ENCODE peak calls at places on chromosomes 6 and 20, in four cellular contexts. One of them, this sample, is unnamed.

GRCh38 chr6:81401970-81402690 is 350.4 kb downstream of the TENT5A start:
- DNase-seq in germinal center: no peak
- DNase-seq in endothelial cell: no peak
- DNase-seq in T-helper 17 cell: no peak
- DNase-seq in this sample: no peak

GRCh38 chr6:156720739-156721714 is 56.2 kb upstream of the ARID1B start:
- DNase-seq in germinal center: no peak
- DNase-seq in endothelial cell: peak
- DNase-seq in T-helper 17 cell: no peak
- DNase-seq in this sample: no peak

GRCh38 chr20:22568872-22569344 is 15.5 kb downstream of the FOXA2 start:
- DNase-seq in germinal center: no peak
- DNase-seq in endothelial cell: peak
- DNase-seq in T-helper 17 cell: no peak
- DNase-seq in this sample: no peak

GRCh38 chr6:150599199-150600002 is at the start of gene PLEKHG1:
- DNase-seq in germinal center: peak
- DNase-seq in endothelial cell: peak
- DNase-seq in T-helper 17 cell: peak
- DNase-seq in this sample: peak

GRCh38 chr20:12012241-12013222 is 94.8 kb downstream of the BTBD3 start:
- DNase-seq in germinal center: peak
- DNase-seq in endothelial cell: peak
- DNase-seq in T-helper 17 cell: no peak
- DNase-seq in this sample: no peak

GRCh38 chr20:33612001-33612400 is 50.1 kb upstream of the C20orf144 start:
- DNase-seq in germinal center: no peak
- DNase-seq in endothelial cell: no peak
- DNase-seq in T-helper 17 cell: no peak
- DNase-seq in this sample: no peak

GRCh38 chr20:53087034-53087777 is 115.0 kb downstream of the TSHZ2 start:
- DNase-seq in germinal center: no peak
- DNase-seq in endothelial cell: no peak
- DNase-seq in T-helper 17 cell: no peak
- DNase-seq in this sample: no peak

GRCh38 chr6:166496460-166496859 is 90.0 kb downstream of the RAMACL start:
- DNase-seq in germinal center: no peak
- DNase-seq in endothelial cell: no peak
- DNase-seq in T-helper 17 cell: no peak
- DNase-seq in this sample: no peak

GRCh38 chr20:48285656-48286055 is 500.4 kb upstream of the SULF2 start:
- DNase-seq in germinal center: no peak
- DNase-seq in endothelial cell: no peak
- DNase-seq in T-helper 17 cell: no peak
- DNase-seq in this sample: no peak

GRCh38 chr6:4593891-4594445 is 182.2 kb upstream of the CDYL start:
- DNase-seq in germinal center: no peak
- DNase-seq in endothelial cell: no peak
- DNase-seq in T-helper 17 cell: no peak
- DNase-seq in this sample: no peak

GRCh38 chr20:5696011-5696559 is 54.1 kb upstream of the SHLD1 start:
- DNase-seq in germinal center: no peak
- DNase-seq in endothelial cell: no peak
- DNase-seq in T-helper 17 cell: no peak
- DNase-seq in this sample: no peak

GRCh38 chr6:158041370-158041769 is 59.7 kb downstream of the SYNJ2 start:
- DNase-seq in germinal center: no peak
- DNase-seq in endothelial cell: no peak
- DNase-seq in T-helper 17 cell: no peak
- DNase-seq in this sample: no peak

GRCh38 chr6:159871241-159871640 is 19.5 kb upstream of the MAS1 start:
- DNase-seq in germinal center: no peak
- DNase-seq in endothelial cell: no peak
- DNase-seq in T-helper 17 cell: no peak
- DNase-seq in this sample: no peak

GRCh38 chr6:78611097-78611625 is 256.2 kb upstream of the IRAK1BP1 start:
- DNase-seq in germinal center: no peak
- DNase-seq in endothelial cell: no peak
- DNase-seq in T-helper 17 cell: no peak
- DNase-seq in this sample: no peak

GRCh38 chr6:94270040-94270689 is 850.8 kb upstream of the EPHA7 start:
- DNase-seq in germinal center: no peak
- DNase-seq in endothelial cell: no peak
- DNase-seq in T-helper 17 cell: no peak
- DNase-seq in this sample: no peak

GRCh38 chr20:32018269-32019155 is 8.3 kb downstream of the CCM2L start:
- DNase-seq in germinal center: peak
- DNase-seq in endothelial cell: peak
- DNase-seq in T-helper 17 cell: peak
- DNase-seq in this sample: peak

GRCh38 chr20:37407117-37407566 is 61.2 kb downstream of the SRC start:
- DNase-seq in germinal center: no peak
- DNase-seq in endothelial cell: no peak
- DNase-seq in T-helper 17 cell: no peak
- DNase-seq in this sample: no peak

GRCh38 chr6:46655803-46656202 is 3.0 kb downstream of the SLC25A27 start:
- DNase-seq in germinal center: no peak
- DNase-seq in endothelial cell: peak
- DNase-seq in T-helper 17 cell: no peak
- DNase-seq in this sample: no peak

GRCh38 chr20:4069741-4070140 is 54.4 kb upstream of the RNF24 start:
- DNase-seq in germinal center: no peak
- DNase-seq in endothelial cell: no peak
- DNase-seq in T-helper 17 cell: no peak
- DNase-seq in this sample: no peak

GRCh38 chr6:33147807-33148666 is 44.2 kb downstream of the COL11A2 start:
- DNase-seq in germinal center: peak
- DNase-seq in endothelial cell: no peak
- DNase-seq in T-helper 17 cell: no peak
- DNase-seq in this sample: no peak